ENCODE peak calls at places on chromosomes 12 and 14, in eight cellular contexts. One of them, this sample, is unnamed.

GRCh38 chr14:24670594-24670993 is 36.6 kb upstream of the GZMB start:
- DNase-seq in mesothelial cell of epicardium: no peak
- DNase-seq in HFFc6: no peak
- DNase-seq in tibial nerve: no peak
- DNase-seq in Calu3: no peak
- DNase-seq in hepatocyte: no peak
- DNase-seq in neural progenitor cell: no peak
- DNase-seq in D721Med: no peak
- DNase-seq in this sample: no peak

GRCh38 chr12:1592444-1593231 is 1.7 kb downstream of the FBXL14 start:
- DNase-seq in Calu3: peak
- DNase-seq in tibial nerve: no peak
- DNase-seq in hepatocyte: peak
- DNase-seq in HFFc6: peak
- DNase-seq in mesothelial cell of epicardium: no peak
- DNase-seq in D721Med: no peak
- DNase-seq in neural progenitor cell: peak
- DNase-seq in this sample: peak

GRCh38 chr12:70609739-70610491 is 27.3 kb downstream of the PTPRB start:
- DNase-seq in Calu3: peak
- DNase-seq in HFFc6: no peak
- DNase-seq in hepatocyte: peak
- DNase-seq in D721Med: no peak
- DNase-seq in neural progenitor cell: peak
- DNase-seq in mesothelial cell of epicardium: no peak
- DNase-seq in tibial nerve: peak
- DNase-seq in this sample: peak

GRCh38 chr14:80269338-80269935 is 58.1 kb upstream of the DIO2 start:
- DNase-seq in neural progenitor cell: no peak
- DNase-seq in D721Med: no peak
- DNase-seq in hepatocyte: peak
- DNase-seq in Calu3: no peak
- DNase-seq in mesothelial cell of epicardium: no peak
- DNase-seq in HFFc6: peak
- DNase-seq in tibial nerve: no peak
- DNase-seq in this sample: no peak

GRCh38 chr14:32657081-32657480 is 281.6 kb upstream of the NPAS3 start:
- DNase-seq in neural progenitor cell: no peak
- DNase-seq in tibial nerve: peak
- DNase-seq in D721Med: no peak
- DNase-seq in HFFc6: peak
- DNase-seq in Calu3: no peak
- DNase-seq in hepatocyte: no peak
- DNase-seq in mesothelial cell of epicardium: no peak
- DNase-seq in this sample: no peak

GRCh38 chr14:102882233-102882906 is 40.1 kb upstream of the AMN start:
- DNase-seq in Calu3: no peak
- DNase-seq in tibial nerve: no peak
- DNase-seq in neural progenitor cell: no peak
- DNase-seq in D721Med: no peak
- DNase-seq in hepatocyte: no peak
- DNase-seq in HFFc6: no peak
- DNase-seq in mesothelial cell of epicardium: no peak
- DNase-seq in this sample: no peak

GRCh38 chr14:88706425-88706824 is 86.3 kb downstream of the EML5 start:
- DNase-seq in HFFc6: peak
- DNase-seq in D721Med: no peak
- DNase-seq in tibial nerve: no peak
- DNase-seq in mesothelial cell of epicardium: no peak
- DNase-seq in Calu3: no peak
- DNase-seq in neural progenitor cell: no peak
- DNase-seq in hepatocyte: no peak
- DNase-seq in this sample: no peak

GRCh38 chr14:103905861-103906456 is 22.3 kb upstream of the TDRD9 start:
- DNase-seq in hepatocyte: no peak
- DNase-seq in HFFc6: no peak
- DNase-seq in D721Med: no peak
- DNase-seq in mesothelial cell of epicardium: no peak
- DNase-seq in neural progenitor cell: peak
- DNase-seq in Calu3: no peak
- DNase-seq in tibial nerve: no peak
- DNase-seq in this sample: peak

GRCh38 chr12:132480620-132481132 is 9.3 kb upstream of the FBRSL1 start:
- DNase-seq in neural progenitor cell: no peak
- DNase-seq in HFFc6: no peak
- DNase-seq in D721Med: no peak
- DNase-seq in tibial nerve: no peak
- DNase-seq in Calu3: no peak
- DNase-seq in mesothelial cell of epicardium: no peak
- DNase-seq in hepatocyte: no peak
- DNase-seq in this sample: no peak

GRCh38 chr14:64549805-64550538 is at the start of gene PPP1R36:
- DNase-seq in mesothelial cell of epicardium: no peak
- DNase-seq in HFFc6: no peak
- DNase-seq in Calu3: peak
- DNase-seq in D721Med: no peak
- DNase-seq in tibial nerve: peak
- DNase-seq in hepatocyte: peak
- DNase-seq in neural progenitor cell: peak
- DNase-seq in this sample: peak

GRCh38 chr12:16573652-16574077 is 32.3 kb downstream of the LMO3 start:
- DNase-seq in tibial nerve: peak
- DNase-seq in mesothelial cell of epicardium: no peak
- DNase-seq in hepatocyte: peak
- DNase-seq in D721Med: no peak
- DNase-seq in HFFc6: no peak
- DNase-seq in Calu3: no peak
- DNase-seq in neural progenitor cell: peak
- DNase-seq in this sample: peak

GRCh38 chr14:102565331-102565887 is 27.0 kb upstream of the RCOR1 start:
- DNase-seq in hepatocyte: no peak
- DNase-seq in D721Med: no peak
- DNase-seq in Calu3: no peak
- DNase-seq in HFFc6: no peak
- DNase-seq in neural progenitor cell: no peak
- DNase-seq in mesothelial cell of epicardium: no peak
- DNase-seq in tibial nerve: no peak
- DNase-seq in this sample: no peak

GRCh38 chr14:69055125-69055524 is 76.0 kb upstream of the ACTN1 start:
- DNase-seq in tibial nerve: no peak
- DNase-seq in hepatocyte: no peak
- DNase-seq in D721Med: no peak
- DNase-seq in HFFc6: peak
- DNase-seq in neural progenitor cell: no peak
- DNase-seq in mesothelial cell of epicardium: no peak
- DNase-seq in Calu3: no peak
- DNase-seq in this sample: no peak

GRCh38 chr12:123120452-123121166 is 30.3 kb downstream of the PITPNM2 start:
- DNase-seq in neural progenitor cell: no peak
- DNase-seq in HFFc6: no peak
- DNase-seq in Calu3: no peak
- DNase-seq in hepatocyte: no peak
- DNase-seq in tibial nerve: no peak
- DNase-seq in mesothelial cell of epicardium: no peak
- DNase-seq in D721Med: no peak
- DNase-seq in this sample: no peak

GRCh38 chr12:65699251-65699650 is 125.0 kb upstream of the HMGA2 start:
- DNase-seq in D721Med: no peak
- DNase-seq in hepatocyte: peak
- DNase-seq in Calu3: no peak
- DNase-seq in mesothelial cell of epicardium: no peak
- DNase-seq in neural progenitor cell: no peak
- DNase-seq in HFFc6: peak
- DNase-seq in tibial nerve: no peak
- DNase-seq in this sample: no peak

GRCh38 chr12:110582286-110583136 is 607 bp downstream of the PPTC7 start:
- DNase-seq in D721Med: no peak
- DNase-seq in tibial nerve: peak
- DNase-seq in neural progenitor cell: peak
- DNase-seq in mesothelial cell of epicardium: peak
- DNase-seq in HFFc6: peak
- DNase-seq in hepatocyte: peak
- DNase-seq in Calu3: peak
- DNase-seq in this sample: peak

GRCh38 chr12:19507823-19508222 is 68.5 kb downstream of the AEBP2 start:
- DNase-seq in tibial nerve: peak
- DNase-seq in neural progenitor cell: no peak
- DNase-seq in D721Med: no peak
- DNase-seq in hepatocyte: no peak
- DNase-seq in HFFc6: peak
- DNase-seq in mesothelial cell of epicardium: no peak
- DNase-seq in Calu3: no peak
- DNase-seq in this sample: no peak

GRCh38 chr14:69077841-69078240 is 75.1 kb downstream of the DCAF5 start:
- DNase-seq in Calu3: peak
- DNase-seq in mesothelial cell of epicardium: no peak
- DNase-seq in neural progenitor cell: no peak
- DNase-seq in D721Med: no peak
- DNase-seq in tibial nerve: no peak
- DNase-seq in hepatocyte: peak
- DNase-seq in HFFc6: peak
- DNase-seq in this sample: no peak

GRCh38 chr12:17809206-17809605 is 280.8 kb downstream of the RERGL start:
- DNase-seq in Calu3: no peak
- DNase-seq in mesothelial cell of epicardium: no peak
- DNase-seq in HFFc6: no peak
- DNase-seq in neural progenitor cell: no peak
- DNase-seq in hepatocyte: no peak
- DNase-seq in D721Med: no peak
- DNase-seq in tibial nerve: no peak
- DNase-seq in this sample: no peak
- TF ChIP-seq CTCF in Calu3: no peak
- TF ChIP-seq CTCF in mesothelial cell of epicardium: peak
- TF ChIP-seq CTCF in HFFc6: peak
- TF ChIP-seq CTCF in neural progenitor cell: peak
- TF ChIP-seq CTCF in hepatocyte: no peak
- TF ChIP-seq CTCF in D721Med: no peak
- TF ChIP-seq CTCF in tibial nerve: no peak
- TF ChIP-seq CTCF in this sample: no peak

GRCh38 chr14:106738075-106738474 is 1211.7 kb downstream of the TMEM121 start:
- DNase-seq in tibial nerve: no peak
- DNase-seq in HFFc6: no peak
- DNase-seq in hepatocyte: no peak
- DNase-seq in mesothelial cell of epicardium: no peak
- DNase-seq in Calu3: no peak
- DNase-seq in neural progenitor cell: no peak
- DNase-seq in D721Med: no peak
- DNase-seq in this sample: no peak
- TF ChIP-seq CTCF in tibial nerve: no peak
- TF ChIP-seq CTCF in HFFc6: no peak
- TF ChIP-seq CTCF in hepatocyte: no peak
- TF ChIP-seq CTCF in mesothelial cell of epicardium: no peak
- TF ChIP-seq CTCF in Calu3: no peak
- TF ChIP-seq CTCF in neural progenitor cell: no peak
- TF ChIP-seq CTCF in D721Med: no peak
- TF ChIP-seq CTCF in this sample: no peak

DNA sequence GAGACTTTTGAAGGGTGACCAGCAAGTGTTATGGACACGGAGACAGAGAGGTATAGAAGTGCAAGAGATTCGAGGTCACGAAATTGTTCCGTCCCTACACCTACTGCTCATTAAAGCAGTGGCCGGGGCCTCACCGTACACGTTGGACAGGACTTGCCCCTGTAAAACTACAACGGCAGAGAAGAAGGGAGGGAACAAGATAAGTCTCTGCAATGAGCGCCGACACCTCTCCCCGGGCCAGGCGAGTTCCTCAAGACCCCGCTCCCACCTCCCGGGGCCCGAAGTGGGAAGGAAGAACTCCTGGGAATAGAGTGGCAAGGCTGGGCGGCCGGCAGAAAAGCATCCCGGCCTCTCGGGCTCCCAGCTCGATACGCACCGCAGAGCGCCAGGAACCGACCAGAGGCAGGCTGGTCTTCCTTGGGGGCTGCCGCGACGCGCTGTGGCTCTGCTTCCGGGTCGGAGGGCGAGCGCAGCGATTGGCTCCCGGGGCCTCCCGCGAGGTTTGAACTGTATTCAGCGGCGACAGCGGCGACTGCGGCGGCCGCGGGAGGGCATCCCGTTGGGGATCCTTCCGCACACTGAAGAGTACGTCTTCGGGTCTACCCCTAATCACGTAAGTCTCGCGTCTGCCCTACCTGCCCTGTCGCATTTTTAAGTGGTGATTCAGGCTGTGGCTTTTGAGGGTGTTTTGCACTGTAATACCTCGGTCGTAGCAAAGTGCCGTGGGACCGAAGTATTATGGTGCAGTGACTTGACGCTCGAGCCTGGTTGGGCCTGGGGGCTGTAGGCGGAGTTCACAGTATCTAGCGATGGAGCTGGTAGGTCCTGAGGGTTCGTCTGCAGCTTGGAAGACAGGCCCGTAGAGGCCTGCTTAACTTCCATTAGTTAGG is at the start of the genes NUP37 and PARPBP:
- DNase-seq in hepatocyte: peak
- DNase-seq in tibial nerve: peak
- DNase-seq in HFFc6: peak
- DNase-seq in D721Med: peak
- DNase-seq in Calu3: peak
- DNase-seq in mesothelial cell of epicardium: peak
- DNase-seq in neural progenitor cell: peak
- DNase-seq in this sample: peak
- TF ChIP-seq CTCF in hepatocyte: no peak
- TF ChIP-seq CTCF in tibial nerve: peak
- TF ChIP-seq CTCF in HFFc6: peak
- TF ChIP-seq CTCF in D721Med: no peak
- TF ChIP-seq CTCF in Calu3: no peak
- TF ChIP-seq CTCF in mesothelial cell of epicardium: no peak
- TF ChIP-seq CTCF in neural progenitor cell: peak
- TF ChIP-seq CTCF in this sample: no peak

DNA sequence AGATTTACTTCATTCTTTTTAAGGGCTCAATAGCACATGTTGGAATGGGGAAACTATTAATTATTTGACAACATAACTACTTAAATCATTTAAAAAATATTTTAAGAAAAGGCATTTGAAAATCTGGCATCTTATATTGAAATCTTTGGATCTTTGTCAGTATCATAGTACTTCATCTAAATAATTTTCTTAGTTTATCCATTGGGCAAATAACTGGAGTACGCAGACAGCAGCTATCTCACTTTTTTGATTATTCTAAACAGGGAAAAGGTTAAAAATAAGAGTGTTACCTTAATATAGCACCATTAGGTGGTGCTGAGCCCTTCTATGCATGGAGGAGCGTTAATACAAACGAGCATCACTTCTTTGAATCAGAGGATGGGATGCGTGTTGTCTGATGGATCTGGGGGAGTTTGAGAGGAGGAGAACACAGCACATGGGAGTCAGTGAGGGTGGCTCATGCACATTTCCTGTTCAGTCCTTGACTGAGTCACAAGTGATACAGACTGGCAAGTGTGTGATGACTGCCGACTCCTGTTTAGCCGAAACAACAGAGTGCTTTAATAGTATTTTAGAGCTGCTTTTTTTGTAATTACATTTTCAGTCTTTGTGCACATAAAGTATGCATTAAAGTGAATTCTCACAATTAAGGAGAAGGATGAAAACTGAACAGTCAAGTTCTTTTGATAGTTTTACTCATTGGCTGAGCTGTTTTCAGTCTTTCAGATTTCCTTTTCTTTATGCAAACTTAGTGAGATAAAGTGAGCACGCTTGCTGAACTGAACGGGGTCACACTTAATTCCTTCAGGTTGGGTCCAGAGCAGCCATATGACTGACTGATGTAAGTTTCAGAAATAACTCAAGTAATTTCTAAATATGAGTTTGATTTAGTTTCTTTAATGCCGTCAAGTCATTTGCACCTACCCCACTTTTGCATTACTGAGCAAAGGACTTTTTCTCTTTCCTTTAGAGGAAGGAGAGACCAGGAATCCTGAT is 92.7 kb downstream of the DIP2B start:
- DNase-seq in hepatocyte: no peak
- DNase-seq in D721Med: no peak
- DNase-seq in neural progenitor cell: no peak
- DNase-seq in HFFc6: peak
- DNase-seq in Calu3: peak
- DNase-seq in tibial nerve: no peak
- DNase-seq in mesothelial cell of epicardium: no peak
- DNase-seq in this sample: no peak
- TF ChIP-seq CTCF in hepatocyte: no peak
- TF ChIP-seq CTCF in D721Med: no peak
- TF ChIP-seq CTCF in neural progenitor cell: no peak
- TF ChIP-seq CTCF in HFFc6: peak
- TF ChIP-seq CTCF in Calu3: no peak
- TF ChIP-seq CTCF in tibial nerve: no peak
- TF ChIP-seq CTCF in mesothelial cell of epicardium: no peak
- TF ChIP-seq CTCF in this sample: no peak

This sample was measured in nephron progenitor cell.